ENCODE peak calls at places on chromosomes 6 and 20, in five cellular contexts. B is SK-N-SH, Z is HCT116, J is H1, F is K562. X is an unnamed sample.

GRCh38 chr6:70310063-70310694 is 7.3 kb upstream of the COL9A1 start:
- DNase-seq in J (no peak), B (peak; percentile 8), Z (peak; percentile 40), F (peak; percentile 20), X (peak; percentile 33)

GRCh38 chr6:118252474-118252873 is 295.6 kb upstream of the PLN start:
- DNase-seq in Z (no peak), B (no peak), F (no peak), J (no peak), X (no peak)

GRCh38 chr20:8043687-8044278 is 24.2 kb upstream of the TMX4 start:
- DNase-seq in B (peak; percentile 44), F (peak; percentile 39), J (no peak), Z (peak; percentile 60), X (peak; percentile 42)

GRCh38 chr6:163474581-163474980 is 60.1 kb downstream of the QKI start:
- DNase-seq in Z (no peak), F (no peak), B (no peak), J (no peak), X (no peak)

GRCh38 chr6:54617730-54618129 is 228.8 kb upstream of the FAM83B start:
- DNase-seq in J (no peak), Z (no peak), B (no peak), F (no peak), X (no peak)

GRCh38 chr6:37499433-37500293 is at the start of gene CCDC167:
- DNase-seq in J (peak; percentile 99), F (peak; percentile 99), Z (peak; percentile 97), B (peak; percentile 93), X (peak; percentile 91)

GRCh38 chr6:165871571-165871970 is 208.5 kb upstream of the PDE10A start:
- DNase-seq in Z (no peak), B (no peak), J (no peak), F (no peak), X (no peak)

GRCh38 chr6:29627762-29628418 is 5.1 kb downstream of the GABBR1 start:
- DNase-seq in J (peak; percentile 81), B (peak; percentile 94), Z (no peak), F (peak; percentile 95), X (no peak)

GRCh38 chr6:4805553-4806307 is 29.5 kb downstream of the CDYL start:
- DNase-seq in B (peak; percentile 68), Z (peak; percentile 34), J (no peak), F (no peak), X (peak; percentile 28)

GRCh38 chr6:136685540-136686108 is 106.7 kb downstream of the MAP3K5 start:
- DNase-seq in Z (peak; percentile 26), B (no peak), J (no peak), F (no peak), X (no peak)

GRCh38 chr6:52725530-52726192 is 37.6 kb downstream of the GSTA2 start:
- DNase-seq in F (no peak), Z (no peak), J (no peak), B (no peak), X (no peak)

GRCh38 chr20:43666376-43667328 is at the start of gene MYBL2:
- DNase-seq in B (peak; percentile 94), J (peak; percentile 29), Z (peak; percentile 18), F (peak; percentile 91), X (no peak)

GRCh38 chr6:37111156-37111461 is 58.8 kb upstream of the PIM1 start:
- DNase-seq in J (no peak), F (no peak), B (no peak), Z (no peak), X (no peak)

GRCh38 chr6:125421853-125422252 is 120.1 kb upstream of the HDDC2 start:
- DNase-seq in Z (no peak), F (no peak), J (peak; percentile 34), B (no peak), X (no peak)

GRCh38 chr20:35918021-35918420 is 36.3 kb downstream of the SCAND1 start:
- DNase-seq in F (no peak), J (no peak), B (no peak), Z (no peak), X (no peak)

GRCh38 chr20:23492292-23492691 is 1.4 kb downstream of the CST8 start:
- DNase-seq in F (no peak), J (no peak), Z (no peak), B (no peak), X (no peak)

GRCh38 chr6:128078276-128078675 is 177.4 kb upstream of the THEMIS start:
- DNase-seq in F (no peak), Z (no peak), B (no peak), J (no peak), X (no peak)

GRCh38 chr6:11364971-11365397 is 132.5 kb upstream of the NEDD9 start:
- DNase-seq in F (no peak), B (no peak), Z (no peak), J (no peak), X (no peak)
- TF ChIP-seq SIN3A in F (no peak), B (no peak), Z (no peak), J (no peak), X (no peak)

GRCh38 chr6:82875573-82876185 is 190.0 kb downstream of the UBE3D start:
- DNase-seq in B (no peak), F (peak; percentile 19), J (no peak), Z (peak; percentile 85), X (peak; percentile 66)
- TF ChIP-seq SIN3A in B (no peak), F (no peak), J (no peak), Z (peak; percentile 38), X (no peak)

DNA sequence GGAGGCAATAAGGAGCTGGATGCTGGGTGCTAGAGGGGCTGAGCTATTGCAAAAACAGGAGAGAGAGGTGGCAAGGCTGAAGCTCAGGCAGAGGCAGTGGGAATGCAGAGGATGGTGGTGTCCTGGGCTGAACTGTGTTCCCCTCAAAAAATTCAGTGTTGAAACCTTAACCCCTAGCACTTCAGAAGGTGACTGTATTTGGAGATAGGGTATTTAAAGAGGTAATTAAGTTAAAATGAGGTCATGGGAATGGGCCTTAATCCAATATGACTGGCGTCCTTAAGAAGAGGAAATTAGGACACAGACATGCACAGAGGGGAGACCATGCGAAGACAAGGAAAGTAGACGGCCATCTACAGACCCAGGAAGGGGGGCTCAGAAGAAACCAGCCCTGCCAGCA is 11.5 kb upstream of the MMP9 start:
- DNase-seq in B (no peak), F (no peak), J (no peak), Z (no peak), X (no peak)
- TF ChIP-seq SIN3A in B (no peak), F (no peak), J (no peak), Z (no peak), X (no peak)

GRCh38 chr6:104182811-104183210 is 676.9 kb downstream of the HACE1 start:
- DNase-seq in B (no peak), F (no peak), Z (no peak), J (no peak), X (no peak)
- TF ChIP-seq SIN3A in B (no peak), F (no peak), Z (no peak), J (no peak), X (no peak)

DNA sequence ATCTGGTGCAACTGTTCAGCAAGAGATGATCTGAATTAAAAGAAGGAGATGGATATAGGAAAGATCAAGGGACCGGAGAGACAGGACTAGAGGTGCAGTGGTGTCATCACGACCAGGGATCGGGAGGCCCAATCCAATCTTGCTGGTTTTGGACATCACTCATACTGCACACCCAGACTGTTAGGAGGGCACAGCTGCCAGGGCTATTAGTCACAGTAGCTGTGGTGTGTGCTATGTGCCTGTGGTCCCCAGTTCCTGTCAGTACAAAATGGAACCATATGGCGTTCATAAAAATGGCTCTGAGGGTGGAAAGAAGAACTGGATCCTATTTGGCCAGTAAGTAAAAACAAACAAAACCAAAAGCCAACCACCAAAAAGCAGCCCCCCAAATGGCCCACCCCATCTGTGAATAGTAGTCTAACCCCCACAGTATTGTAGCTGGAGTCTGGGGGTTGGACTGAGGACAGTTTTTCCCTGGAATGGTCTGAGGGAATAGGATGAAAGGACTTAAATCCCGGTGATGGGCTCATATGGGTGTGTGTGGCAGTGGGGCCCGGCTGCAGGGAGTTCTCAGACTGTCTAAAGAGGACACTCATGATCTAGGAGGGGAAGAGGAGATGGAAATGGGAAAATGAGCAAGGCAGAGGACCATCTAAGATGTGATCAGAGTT is 9.3 kb upstream of the NNAT start:
- DNase-seq in F (no peak), B (no peak), J (no peak), Z (no peak), X (no peak)
- TF ChIP-seq SIN3A in F (no peak), B (no peak), J (no peak), Z (no peak), X (no peak)

GRCh38 chr20:25484911-25485511 is 77.5 kb downstream of the GINS1 start:
- DNase-seq in F (no peak), J (no peak), Z (no peak), B (no peak), X (no peak)
- TF ChIP-seq SIN3A in F (no peak), J (no peak), Z (no peak), B (no peak), X (no peak)

GRCh38 chr20:57464642-57465211 is 60.2 kb downstream of the CTCFL start:
- DNase-seq in J (no peak), F (peak; percentile 74), B (no peak), Z (peak; percentile 36), X (no peak)
- TF ChIP-seq SIN3A in J (no peak), F (no peak), B (no peak), Z (no peak), X (no peak)